ENCODE peak calls at places on chromosomes 5 and 9, in ten cellular contexts. V, E, O, Z, X, G, C, W, L and A are unnamed samples.

GRCh38 chr5:130955041-130955440 is 210.0 kb downstream of the HINT1 start:
- DNase-seq in V (no peak), E (no peak), O (no peak), Z (no peak), X (no peak), G (no peak), C (no peak), W (peak), L (no peak), A (no peak)

GRCh38 chr5:113204525-113205161 is 228.0 kb downstream of the DCP2 start:
- DNase-seq in V (no peak), E (no peak), O (no peak), Z (no peak), X (no peak), G (no peak), C (no peak), W (no peak), L (peak), A (no peak)

GRCh38 chr9:6584881-6585597 is 60.5 kb downstream of the GLDC start:
- DNase-seq in V (peak), E (no peak), O (no peak), Z (no peak), X (no peak), G (no peak), C (no peak), W (no peak), L (no peak), A (no peak)

GRCh38 chr5:41908374-41909079 is 4.4 kb downstream of the RIMOC1 start:
- DNase-seq in V (no peak), E (no peak), O (no peak), Z (no peak), X (no peak), G (no peak), C (no peak), W (no peak), L (no peak), A (no peak)

GRCh38 chr5:150227606-150228273 is 37.9 kb downstream of the SLC6A7 start:
- DNase-seq in V (no peak), E (no peak), O (no peak), Z (no peak), X (no peak), G (no peak), C (no peak), W (peak), L (no peak), A (no peak)

GRCh38 chr5:166507810-166508419 is 1783.5 kb upstream of the WWC1 start:
- DNase-seq in V (no peak), E (no peak), O (no peak), Z (no peak), X (no peak), G (no peak), C (no peak), W (no peak), L (no peak), A (no peak)

GRCh38 chr9:35164711-35165110 is 2.9 kb downstream of the UNC13B start:
- DNase-seq in V (no peak), E (no peak), O (no peak), Z (no peak), X (no peak), G (no peak), C (no peak), W (no peak), L (no peak), A (no peak)

GRCh38 chr5:159825551-159826051 is 90.7 kb upstream of the ADRA1B start:
- DNase-seq in V (no peak), E (no peak), O (no peak), Z (peak), X (no peak), G (no peak), C (no peak), W (no peak), L (no peak), A (no peak)

GRCh38 chr9:13688990-13689600 is 409.6 kb upstream of the MPDZ start:
- DNase-seq in V (no peak), E (no peak), O (no peak), Z (no peak), X (no peak), G (peak), C (no peak), W (no peak), L (no peak), A (no peak)

GRCh38 chr5:6598351-6598900 is 34.4 kb downstream of the NSUN2 start:
- DNase-seq in V (no peak), E (peak), O (no peak), Z (no peak), X (no peak), G (no peak), C (no peak), W (no peak), L (no peak), A (no peak)

GRCh38 chr5:177447611-177448243 is 1.1 kb downstream of the PRR7 start:
- DNase-seq in V (no peak), E (no peak), O (no peak), Z (no peak), X (peak), G (peak), C (no peak), W (peak), L (peak), A (peak)

GRCh38 chr5:154090656-154091055 is 51.9 kb downstream of the MFAP3 start:
- DNase-seq in V (no peak), E (no peak), O (no peak), Z (no peak), X (no peak), G (no peak), C (no peak), W (no peak), L (no peak), A (no peak)

GRCh38 chr9:90142580-90142979 is 500.0 kb downstream of the DIRAS2 start:
- DNase-seq in V (peak), E (no peak), O (peak), Z (no peak), X (no peak), G (peak), C (peak), W (no peak), L (peak), A (peak)

GRCh38 chr5:17428176-17428800 is 69.7 kb upstream of the TAF11L2 start:
- DNase-seq in V (no peak), E (no peak), O (no peak), Z (no peak), X (no peak), G (no peak), C (no peak), W (no peak), L (no peak), A (no peak)

GRCh38 chr9:70881321-70881720 is 240.1 kb downstream of the TRPM3 start:
- DNase-seq in V (no peak), E (no peak), O (no peak), Z (no peak), X (no peak), G (no peak), C (no peak), W (no peak), L (no peak), A (no peak)

GRCh38 chr9:89008346-89009048 is 17.2 kb downstream of the S1PR3 start:
- DNase-seq in V (no peak), E (no peak), O (no peak), Z (no peak), X (no peak), G (no peak), C (no peak), W (no peak), L (no peak), A (no peak)

GRCh38 chr5:145237843-145238242 is 597.3 kb downstream of the PRELID2 start:
- DNase-seq in V (peak), E (no peak), O (no peak), Z (no peak), X (peak), G (peak), C (no peak), W (no peak), L (peak), A (peak)

GRCh38 chr9:126607731-126608130 is 6.0 kb upstream of the LMX1B start:
- DNase-seq in V (no peak), E (no peak), O (no peak), Z (no peak), X (no peak), G (no peak), C (no peak), W (no peak), L (no peak), A (no peak)